ENCODE peak calls at places on chromosomes 16 and 17, in five cellular contexts. D, W, I, Z and E are unnamed samples.

GRCh38 chr17:44178133-44178532 is 7.6 kb downstream of the ASB16 start:
- DNase-seq in W (no peak), I (no peak), D (no peak), Z (no peak), E (no peak)

GRCh38 chr17:61335105-61335844 is 64.4 kb upstream of the TBX2 start:
- DNase-seq in W (no peak), Z (no peak), D (no peak), I (no peak), E (no peak)

GRCh38 chr16:73735954-73736353 is 560.7 kb upstream of the PSMD7 start:
- DNase-seq in W (no peak), I (no peak), Z (no peak), D (no peak), E (no peak)

GRCh38 chr16:3087243-3087791 is 11.8 kb downstream of the ZSCAN10 start:
- DNase-seq in D (no peak), W (no peak), Z (no peak), I (no peak), E (peak; percentile 48)

GRCh38 chr17:61376931-61377838 is 22.5 kb upstream of the TBX2 start:
- DNase-seq in W (no peak), D (no peak), I (no peak), Z (no peak), E (no peak)

GRCh38 chr16:50273888-50274770 is 7.8 kb downstream of the ADCY7 start:
- DNase-seq in Z (no peak), I (no peak), D (no peak), W (peak; percentile 49), E (no peak)

GRCh38 chr17:63293310-63293709 is 152.8 kb downstream of the CYB561 start:
- DNase-seq in Z (no peak), I (peak; percentile 57), D (peak; percentile 49), W (no peak), E (no peak)

GRCh38 chr17:47810200-47810821 is 11.3 kb downstream of the OSBPL7 start:
- DNase-seq in I (peak; percentile 96), D (peak; percentile 94), Z (no peak), W (no peak), E (no peak)

GRCh38 chr16:28108590-28109247 is 45.2 kb upstream of the GSG1L start:
- DNase-seq in Z (no peak), I (no peak), D (no peak), W (no peak), E (no peak)